ENCODE peak calls at places on chromosomes 7 and 10, in six cellular contexts. K is GM13976; T is uterus; A is stimulated activated CD4-positive, alpha-beta T cell treated with anti-CD3 and anti-CD28 coated beads, Interleukin-4, amount 100 ng/mL, for 4 hours; L is body of pancreas; S is RWPE1. E is an unnamed sample.

GRCh38 chr10:93703066-93703465 is 674 bp upstream of the FRA10AC1 start:
- DNase-seq in K (peak), T (no peak), A (no peak), L (no peak), S (no peak), E (no peak)

GRCh38 chr7:30169585-30169978 is 34.8 kb downstream of the MTURN start:
- DNase-seq in K (no peak), T (no peak), A (no peak), L (no peak), S (no peak), E (no peak)

GRCh38 chr10:76297787-76298281 is 866.4 kb downstream of the LRMDA start:
- DNase-seq in K (no peak), T (no peak), A (no peak), L (no peak), S (no peak), E (no peak)

GRCh38 chr10:35379226-35380137 is 43.2 kb downstream of the CCNY start:
- DNase-seq in K (peak), T (no peak), A (no peak), L (no peak), S (no peak), E (peak)

GRCh38 chr7:70951271-70951962 is 180.5 kb upstream of the GALNT17 start:
- DNase-seq in K (no peak), T (no peak), A (no peak), L (no peak), S (no peak), E (no peak)

GRCh38 chr7:15463801-15464761 is 97.7 kb downstream of the AGMO start:
- DNase-seq in K (no peak), T (no peak), A (no peak), L (no peak), S (no peak), E (no peak)

GRCh38 chr10:12344375-12345110 is 4.8 kb upstream of the CAMK1D start:
- DNase-seq in K (no peak), T (no peak), A (no peak), L (no peak), S (no peak), E (no peak)

GRCh38 chr7:151630349-151630748 is 110.7 kb upstream of the RHEB start:
- DNase-seq in K (no peak), T (no peak), A (no peak), L (no peak), S (no peak), E (no peak)

GRCh38 chr10:71457908-71458307 is 61.2 kb downstream of the CDH23 start:
- DNase-seq in K (no peak), T (no peak), A (no peak), L (no peak), S (no peak), E (no peak)

GRCh38 chr7:86815556-86815955 is 171.8 kb downstream of the GRM3 start:
- DNase-seq in K (no peak), T (no peak), A (no peak), L (no peak), S (no peak), E (no peak)

GRCh38 chr10:63711866-63712716 is 190.9 kb downstream of the REEP3 start:
- DNase-seq in K (no peak), T (peak), A (no peak), L (peak), S (peak), E (no peak)

GRCh38 chr10:104331208-104331838 is 6.9 kb downstream of the ITPRIP start:
- DNase-seq in K (no peak), T (no peak), A (no peak), L (no peak), S (peak), E (no peak)

GRCh38 chr7:5872326-5872725 is 8.3 kb upstream of the OCM start:
- DNase-seq in K (no peak), T (no peak), A (no peak), L (no peak), S (no peak), E (no peak)

GRCh38 chr10:12423896-12424295 is 74.5 kb downstream of the CAMK1D start:
- DNase-seq in K (no peak), T (no peak), A (no peak), L (no peak), S (no peak), E (no peak)

GRCh38 chr7:30625283-30625682 is 30.6 kb downstream of the GARS1 start:
- DNase-seq in K (no peak), T (no peak), A (no peak), L (no peak), S (no peak), E (no peak)

GRCh38 chr10:69449841-69450240 is 1.4 kb upstream of the TSPAN15 start:
- DNase-seq in K (peak), T (no peak), A (peak), L (peak), S (no peak), E (no peak)

GRCh38 chr10:620971-621370 is 68.5 kb downstream of the DIP2C start:
- DNase-seq in K (no peak), T (no peak), A (no peak), L (no peak), S (no peak), E (no peak)

GRCh38 chr10:65482848-65483247 is 1443.0 kb upstream of the LRRTM3 start:
- DNase-seq in K (no peak), T (no peak), A (no peak), L (no peak), S (no peak), E (no peak)

GRCh38 chr7:44131173-44132009 is 8.0 kb upstream of the POLD2 start:
- DNase-seq in K (no peak), T (no peak), A (no peak), L (no peak), S (peak), E (no peak)